ENCODE peak calls at places on chromosomes 12 and 14, in six cellular contexts. D, Q, R, V, J and C are unnamed samples.

GRCh38 chr14:53924754-53925153 is 31.9 kb downstream of the BMP4 start:
- DNase-seq in D (peak; percentile 94), R (no peak), J (no peak), Q (peak; percentile 95), V (no peak), C (no peak)

GRCh38 chr14:93960774-93961438 is 15.5 kb downstream of the ASB2 start:
- DNase-seq in J (no peak), Q (no peak), V (no peak), R (no peak), D (no peak), C (no peak)

GRCh38 chr12:14417717-14418116 is 52.2 kb downstream of the ATF7IP start:
- DNase-seq in J (peak; percentile 72), R (peak; percentile 97), D (peak; percentile 89), Q (peak; percentile 92), V (peak; percentile 89), C (peak; percentile 90)

GRCh38 chr14:103684871-103685270 is 30.4 kb downstream of the XRCC3 start:
- DNase-seq in V (no peak), Q (no peak), J (no peak), D (no peak), R (no peak), C (no peak)

GRCh38 chr12:52454411-52455201 is 2.7 kb upstream of the KRT6B start:
- DNase-seq in J (no peak), R (no peak), D (no peak), V (no peak), Q (no peak), C (no peak)

GRCh38 chr12:12717586-12718381 is 616 bp downstream of the CDKN1B start:
- DNase-seq in R (peak; percentile 55), V (peak; percentile 53), Q (no peak), J (peak; percentile 56), D (peak; percentile 41), C (no peak)

GRCh38 chr12:31890295-31891285 is 68.6 kb upstream of the RESF1 start:
- DNase-seq in Q (no peak), V (no peak), D (no peak), J (no peak), R (no peak), C (no peak)

GRCh38 chr14:95460647-95461478 is 55.6 kb downstream of the SYNE3 start:
- DNase-seq in R (peak; percentile 73), Q (peak; percentile 79), V (peak; percentile 37), D (peak; percentile 81), J (no peak), C (no peak)

GRCh38 chr12:82099216-82099615 is 259.0 kb downstream of the CCDC59 start:
- DNase-seq in R (no peak), D (no peak), Q (no peak), J (no peak), V (no peak), C (no peak)

GRCh38 chr12:112900298-112901145 is 6.2 kb upstream of the OAS1 start:
- DNase-seq in J (peak; percentile 54), V (peak; percentile 74), D (peak; percentile 42), Q (peak; percentile 27), R (peak; percentile 86), C (peak; percentile 4)

GRCh38 chr12:63869656-63870055 is 25.2 kb downstream of the SRGAP1 start:
- DNase-seq in V (no peak), D (peak; percentile 21), J (no peak), Q (peak; percentile 50), R (no peak), C (no peak)
- H2BK5ac ChIP-seq in V (no peak overlapping the region), D (no peak overlapping the region), J (no peak overlapping the region), Q (peak overlapping the region; percentile 37), R (no peak overlapping the region), C (no peak overlapping the region)

GRCh38 chr14:73949752-73950734 is at the start of the genes COQ6 and FAM161B:
- DNase-seq in D (peak; percentile 99), R (peak; percentile 99), Q (peak; percentile 96), V (peak; percentile 97), J (peak; percentile 93), C (peak; percentile 94)
- H3K4ac ChIP-seq in D (peak within 1 kb of the TSS; percentile 27), R (no peak within 1 kb of the TSS), Q (peak within 1 kb of the TSS; percentile 86), V (no peak within 1 kb of the TSS), J (no peak within 1 kb of the TSS), C (no peak within 1 kb of the TSS)

GRCh38 chr14:55712505-55712904 is 132.5 kb downstream of the KTN1 start:
- DNase-seq in V (no peak), Q (no peak), D (no peak), J (no peak), R (no peak), C (no peak)

GRCh38 chr14:55707365-55707804 is 127.4 kb downstream of the KTN1 start:
- DNase-seq in Q (peak; percentile 76), D (peak; percentile 70), J (no peak), V (no peak), R (peak; percentile 31), C (no peak)

GRCh38 chr14:55713496-55713895 is 133.5 kb downstream of the KTN1 start:
- DNase-seq in Q (no peak), V (no peak), J (no peak), D (peak; percentile 37), R (no peak), C (no peak)

GRCh38 chr14:55711171-55711811 is 131.3 kb downstream of the KTN1 start:
- DNase-seq in V (no peak), J (no peak), Q (peak; percentile 61), R (no peak), D (peak; percentile 18), C (no peak)

GRCh38 chr14:55710506-55711041 is 130.6 kb downstream of the KTN1 start:
- DNase-seq in Q (no peak), R (no peak), V (no peak), D (no peak), J (no peak), C (no peak)
- H2BK15ac ChIP-seq in Q (no peak overlapping the region), R (no peak overlapping the region), V (no peak overlapping the region), D (no peak overlapping the region), J (no peak overlapping the region), C (no peak overlapping the region)

DNA sequence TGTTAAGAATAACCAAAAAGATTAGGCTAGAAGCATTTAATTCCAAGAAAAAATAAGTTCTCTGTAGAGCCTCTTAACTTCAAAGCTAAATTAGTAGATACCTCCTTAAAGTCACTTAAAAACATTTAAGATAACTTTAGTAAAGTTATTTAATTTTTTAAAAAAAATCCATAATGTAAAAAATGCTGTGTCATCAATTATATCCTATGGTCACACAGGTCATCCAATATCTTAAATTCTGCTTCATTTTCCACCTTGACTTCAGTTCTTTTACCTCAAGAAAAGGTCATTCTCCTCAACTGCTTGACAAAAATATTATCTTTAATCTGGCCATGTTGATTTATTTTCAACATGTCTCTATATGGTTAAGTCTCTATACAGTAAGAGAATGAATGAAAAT is 274.3 kb downstream of the PRKD1 start:
- DNase-seq in D (no peak), J (no peak), Q (no peak), R (no peak), V (no peak), C (no peak)
- H2BK5ac ChIP-seq in D (no peak overlapping the region), J (no peak overlapping the region), Q (no peak overlapping the region), R (no peak overlapping the region), V (no peak overlapping the region), C (no peak overlapping the region)

GRCh38 chr14:99946652-99947489 is 118.4 kb upstream of the EVL start:
- DNase-seq in Q (no peak), J (peak; percentile 88), V (peak; percentile 66), D (peak; percentile 21), R (no peak), C (peak; percentile 37)
- H3K4ac ChIP-seq in Q (no peak overlapping the region), J (no peak overlapping the region), V (no peak overlapping the region), D (no peak overlapping the region), R (no peak overlapping the region), C (no peak overlapping the region)

GRCh38 chr14:91070572-91070971 is 10.1 kb upstream of the RPS6KA5 start:
- DNase-seq in D (no peak), Q (no peak), V (no peak), J (no peak), R (no peak), C (no peak)

GRCh38 chr14:91065266-91065665 is 4.8 kb upstream of the RPS6KA5 start:
- DNase-seq in Q (no peak), D (no peak), V (no peak), J (no peak), R (no peak), C (no peak)

GRCh38 chr14:91063119-91063518 is 2.7 kb upstream of the RPS6KA5 start:
- DNase-seq in Q (no peak), R (no peak), V (no peak), J (no peak), D (no peak), C (no peak)

GRCh38 chr14:91067186-91067585 is 6.7 kb upstream of the RPS6KA5 start:
- DNase-seq in D (no peak), J (no peak), R (no peak), V (no peak), Q (no peak), C (no peak)

DNA sequence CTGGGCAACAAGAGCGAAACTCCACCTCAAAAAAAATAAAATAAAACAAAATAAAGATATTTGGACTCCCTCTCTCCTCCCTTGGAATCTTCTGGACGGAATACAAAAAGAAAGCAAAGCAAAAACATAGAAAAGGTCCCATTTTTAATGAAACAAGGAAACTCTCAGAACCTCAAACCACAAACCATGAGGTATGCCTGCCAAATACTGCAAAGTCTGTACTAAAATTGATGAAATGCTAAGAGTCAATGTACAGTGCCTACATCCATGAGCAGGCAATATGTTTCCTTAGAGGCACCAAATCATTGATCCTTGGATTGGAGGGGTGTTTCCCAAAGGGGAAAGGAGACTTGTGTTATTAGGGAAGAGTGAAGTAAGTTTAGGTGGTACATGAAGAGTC is 8.2 kb upstream of the RPS6KA5 start:
- DNase-seq in V (no peak), Q (no peak), J (no peak), D (no peak), R (no peak), C (no peak)
- H2BK15ac ChIP-seq in V (no peak overlapping the region), Q (no peak overlapping the region), J (no peak overlapping the region), D (no peak overlapping the region), R (no peak overlapping the region), C (no peak overlapping the region)

DNA sequence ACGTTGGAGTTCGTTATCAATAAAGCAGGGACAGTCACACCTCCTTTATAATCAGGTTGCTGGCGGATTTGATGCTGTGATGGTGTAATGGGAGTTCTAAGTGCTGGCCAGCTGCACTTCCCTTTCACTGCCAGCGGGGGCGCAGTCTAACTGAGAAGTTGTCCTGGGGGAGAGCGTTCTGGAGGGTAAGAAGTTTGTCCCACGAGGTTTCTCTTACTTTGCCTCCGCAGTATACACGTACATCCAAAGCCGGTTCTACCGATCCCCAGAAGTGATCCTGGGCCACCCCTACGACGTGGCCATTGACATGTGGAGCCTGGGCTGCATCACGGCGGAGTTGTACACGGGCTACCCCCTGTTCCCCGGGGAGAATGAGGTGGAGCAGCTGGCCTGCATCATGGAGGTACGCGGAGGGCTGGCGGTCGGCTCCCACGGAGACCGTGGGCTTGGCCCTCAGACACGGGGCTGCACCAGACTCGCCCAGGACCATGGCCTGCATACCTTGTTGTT is 42.7 kb downstream of the DYRK4 start:
- DNase-seq in Q (peak; percentile 85), D (peak; percentile 87), R (peak; percentile 90), J (peak; percentile 79), V (peak; percentile 86), C (peak; percentile 72)
- H2BK5ac ChIP-seq in Q (peak overlapping the region; percentile 51), D (no peak overlapping the region), R (no peak overlapping the region), J (no peak overlapping the region), V (no peak overlapping the region), C (no peak overlapping the region)